ENCODE peak calls at places on chromosomes 7 and 10, in ten cellular contexts. One of them, this sample, is unnamed. For H3K27me3, the result is how much of the 10 kb centered on the place peaks cover.

GRCh38 chr7:152543801-152544200 is 108.0 kb upstream of the KMT2C start:
- DNase-seq in pancreas: no peak
- DNase-seq in effector memory CD4-positive, alpha-beta T cell: no peak
- DNase-seq in aorta: no peak
- DNase-seq in CD8-positive, alpha-beta T cell: no peak
- DNase-seq in left ventricle myocardium inferior: no peak
- DNase-seq in cardiac muscle cell: no peak
- DNase-seq in Panc1: no peak
- DNase-seq in mammary epithelial cell: no peak
- DNase-seq in PC-9: no peak
- DNase-seq in this sample: no peak

GRCh38 chr7:151459726-151460473 is 20.0 kb upstream of the CRYGN start:
- DNase-seq in pancreas: peak
- DNase-seq in effector memory CD4-positive, alpha-beta T cell: no peak
- DNase-seq in aorta: peak
- DNase-seq in CD8-positive, alpha-beta T cell: no peak
- DNase-seq in left ventricle myocardium inferior: peak
- DNase-seq in cardiac muscle cell: peak
- DNase-seq in Panc1: peak
- DNase-seq in mammary epithelial cell: peak
- DNase-seq in PC-9: peak
- DNase-seq in this sample: no peak

GRCh38 chr10:35961501-35961900 is 319.4 kb upstream of the FZD8 start:
- DNase-seq in pancreas: no peak
- DNase-seq in effector memory CD4-positive, alpha-beta T cell: no peak
- DNase-seq in aorta: no peak
- DNase-seq in CD8-positive, alpha-beta T cell: no peak
- DNase-seq in left ventricle myocardium inferior: no peak
- DNase-seq in cardiac muscle cell: peak
- DNase-seq in Panc1: no peak
- DNase-seq in mammary epithelial cell: peak
- DNase-seq in PC-9: no peak
- DNase-seq in this sample: no peak

GRCh38 chr10:27745719-27746363 is at the start of gene MKX:
- DNase-seq in pancreas: peak
- DNase-seq in effector memory CD4-positive, alpha-beta T cell: no peak
- DNase-seq in aorta: peak
- DNase-seq in CD8-positive, alpha-beta T cell: peak
- DNase-seq in left ventricle myocardium inferior: peak
- DNase-seq in cardiac muscle cell: peak
- DNase-seq in Panc1: no peak
- DNase-seq in mammary epithelial cell: peak
- DNase-seq in PC-9: no peak
- DNase-seq in this sample: no peak

GRCh38 chr10:118698421-118698820 is 56.3 kb downstream of the CACUL1 start:
- DNase-seq in pancreas: peak
- DNase-seq in effector memory CD4-positive, alpha-beta T cell: peak
- DNase-seq in aorta: peak
- DNase-seq in CD8-positive, alpha-beta T cell: peak
- DNase-seq in left ventricle myocardium inferior: no peak
- DNase-seq in cardiac muscle cell: peak
- DNase-seq in Panc1: no peak
- DNase-seq in mammary epithelial cell: peak
- DNase-seq in PC-9: peak
- DNase-seq in this sample: no peak

GRCh38 chr7:110809832-110810231 is 281.1 kb upstream of the LRRN3 start:
- DNase-seq in pancreas: no peak
- DNase-seq in effector memory CD4-positive, alpha-beta T cell: no peak
- DNase-seq in aorta: no peak
- DNase-seq in CD8-positive, alpha-beta T cell: no peak
- DNase-seq in left ventricle myocardium inferior: no peak
- DNase-seq in cardiac muscle cell: no peak
- DNase-seq in Panc1: no peak
- DNase-seq in mammary epithelial cell: no peak
- DNase-seq in PC-9: no peak
- DNase-seq in this sample: no peak

GRCh38 chr10:81828251-81828650 is 46.7 kb upstream of the NRG3 start:
- DNase-seq in pancreas: no peak
- DNase-seq in effector memory CD4-positive, alpha-beta T cell: no peak
- DNase-seq in aorta: no peak
- DNase-seq in CD8-positive, alpha-beta T cell: no peak
- DNase-seq in left ventricle myocardium inferior: no peak
- DNase-seq in cardiac muscle cell: no peak
- DNase-seq in Panc1: no peak
- DNase-seq in mammary epithelial cell: no peak
- DNase-seq in PC-9: no peak
- DNase-seq in this sample: no peak

GRCh38 chr10:86756511-86757109 is at the start of gene BMPR1A:
- DNase-seq in pancreas: peak
- DNase-seq in effector memory CD4-positive, alpha-beta T cell: no peak
- DNase-seq in aorta: peak
- DNase-seq in CD8-positive, alpha-beta T cell: no peak
- DNase-seq in left ventricle myocardium inferior: peak
- DNase-seq in cardiac muscle cell: peak
- DNase-seq in Panc1: no peak
- DNase-seq in mammary epithelial cell: peak
- DNase-seq in PC-9: peak
- DNase-seq in this sample: no peak

GRCh38 chr7:132403465-132404110 is 172.7 kb downstream of the PLXNA4 start:
- DNase-seq in pancreas: no peak
- DNase-seq in effector memory CD4-positive, alpha-beta T cell: no peak
- DNase-seq in aorta: no peak
- DNase-seq in CD8-positive, alpha-beta T cell: no peak
- DNase-seq in left ventricle myocardium inferior: no peak
- DNase-seq in cardiac muscle cell: no peak
- DNase-seq in Panc1: no peak
- DNase-seq in mammary epithelial cell: no peak
- DNase-seq in PC-9: no peak
- DNase-seq in this sample: no peak

GRCh38 chr7:132400667-132401142 is 175.6 kb downstream of the PLXNA4 start:
- DNase-seq in pancreas: no peak
- DNase-seq in effector memory CD4-positive, alpha-beta T cell: no peak
- DNase-seq in aorta: no peak
- DNase-seq in CD8-positive, alpha-beta T cell: no peak
- DNase-seq in left ventricle myocardium inferior: no peak
- DNase-seq in cardiac muscle cell: no peak
- DNase-seq in Panc1: no peak
- DNase-seq in mammary epithelial cell: no peak
- DNase-seq in PC-9: no peak
- DNase-seq in this sample: no peak

GRCh38 chr7:132404261-132404660 is 172.0 kb downstream of the PLXNA4 start:
- DNase-seq in pancreas: no peak
- DNase-seq in effector memory CD4-positive, alpha-beta T cell: no peak
- DNase-seq in aorta: no peak
- DNase-seq in CD8-positive, alpha-beta T cell: no peak
- DNase-seq in left ventricle myocardium inferior: no peak
- DNase-seq in cardiac muscle cell: no peak
- DNase-seq in Panc1: no peak
- DNase-seq in mammary epithelial cell: no peak
- DNase-seq in PC-9: no peak
- DNase-seq in this sample: no peak

GRCh38 chr7:132402096-132402495 is 174.2 kb downstream of the PLXNA4 start:
- DNase-seq in pancreas: no peak
- DNase-seq in effector memory CD4-positive, alpha-beta T cell: no peak
- DNase-seq in aorta: no peak
- DNase-seq in CD8-positive, alpha-beta T cell: no peak
- DNase-seq in left ventricle myocardium inferior: no peak
- DNase-seq in cardiac muscle cell: no peak
- DNase-seq in Panc1: no peak
- DNase-seq in mammary epithelial cell: no peak
- DNase-seq in PC-9: no peak
- DNase-seq in this sample: no peak

DNA sequence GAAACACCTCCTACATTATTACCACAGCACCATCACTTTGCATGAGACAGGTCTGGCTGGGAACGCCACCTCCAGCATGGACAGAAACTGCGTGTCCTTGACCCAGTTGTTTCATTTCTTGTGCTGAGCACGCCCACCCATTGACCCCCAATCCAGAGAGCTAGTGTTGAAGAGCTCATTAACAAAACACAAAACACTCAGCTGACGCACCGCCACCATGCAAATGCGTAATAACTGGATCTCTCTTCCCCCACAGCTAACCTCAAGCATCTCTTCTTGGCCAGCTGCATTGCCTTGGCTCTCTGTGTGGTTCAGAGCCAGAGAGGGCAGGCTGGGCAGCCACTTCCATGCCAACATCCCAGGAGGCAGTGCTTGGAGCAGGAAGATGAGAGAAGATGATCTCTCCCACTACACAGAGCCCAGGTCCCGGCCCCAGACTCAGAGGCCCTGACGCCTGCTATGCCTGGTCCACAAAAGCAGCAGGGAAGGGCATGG is 173.5 kb downstream of the PLXNA4 start:
- DNase-seq in pancreas: no peak
- DNase-seq in effector memory CD4-positive, alpha-beta T cell: no peak
- DNase-seq in aorta: peak
- DNase-seq in CD8-positive, alpha-beta T cell: no peak
- DNase-seq in left ventricle myocardium inferior: no peak
- DNase-seq in cardiac muscle cell: peak
- DNase-seq in Panc1: no peak
- DNase-seq in mammary epithelial cell: no peak
- DNase-seq in PC-9: no peak
- DNase-seq in this sample: no peak
- H3K4me3 ChIP-seq in pancreas: no peak
- H3K4me3 ChIP-seq in effector memory CD4-positive, alpha-beta T cell: no peak
- H3K4me3 ChIP-seq in aorta: no peak
- H3K4me3 ChIP-seq in CD8-positive, alpha-beta T cell: no peak
- H3K4me3 ChIP-seq in left ventricle myocardium inferior: peak
- H3K4me3 ChIP-seq in cardiac muscle cell: no peak
- H3K4me3 ChIP-seq in Panc1: no peak
- H3K4me3 ChIP-seq in mammary epithelial cell: no peak
- H3K4me3 ChIP-seq in PC-9: no peak
- H3K4me3 ChIP-seq in this sample: no peak

GRCh38 chr10:75281980-75282379 is 46.2 kb upstream of the COMTD1 start:
- DNase-seq in pancreas: no peak
- DNase-seq in effector memory CD4-positive, alpha-beta T cell: no peak
- DNase-seq in aorta: no peak
- DNase-seq in CD8-positive, alpha-beta T cell: no peak
- DNase-seq in left ventricle myocardium inferior: no peak
- DNase-seq in cardiac muscle cell: no peak
- DNase-seq in Panc1: no peak
- DNase-seq in mammary epithelial cell: peak
- DNase-seq in PC-9: no peak
- DNase-seq in this sample: no peak

GRCh38 chr10:75272896-75273295 is 37.1 kb upstream of the COMTD1 start:
- DNase-seq in pancreas: no peak
- DNase-seq in effector memory CD4-positive, alpha-beta T cell: no peak
- DNase-seq in aorta: no peak
- DNase-seq in CD8-positive, alpha-beta T cell: no peak
- DNase-seq in left ventricle myocardium inferior: no peak
- DNase-seq in cardiac muscle cell: no peak
- DNase-seq in Panc1: no peak
- DNase-seq in mammary epithelial cell: no peak
- DNase-seq in PC-9: peak
- DNase-seq in this sample: no peak

DNA sequence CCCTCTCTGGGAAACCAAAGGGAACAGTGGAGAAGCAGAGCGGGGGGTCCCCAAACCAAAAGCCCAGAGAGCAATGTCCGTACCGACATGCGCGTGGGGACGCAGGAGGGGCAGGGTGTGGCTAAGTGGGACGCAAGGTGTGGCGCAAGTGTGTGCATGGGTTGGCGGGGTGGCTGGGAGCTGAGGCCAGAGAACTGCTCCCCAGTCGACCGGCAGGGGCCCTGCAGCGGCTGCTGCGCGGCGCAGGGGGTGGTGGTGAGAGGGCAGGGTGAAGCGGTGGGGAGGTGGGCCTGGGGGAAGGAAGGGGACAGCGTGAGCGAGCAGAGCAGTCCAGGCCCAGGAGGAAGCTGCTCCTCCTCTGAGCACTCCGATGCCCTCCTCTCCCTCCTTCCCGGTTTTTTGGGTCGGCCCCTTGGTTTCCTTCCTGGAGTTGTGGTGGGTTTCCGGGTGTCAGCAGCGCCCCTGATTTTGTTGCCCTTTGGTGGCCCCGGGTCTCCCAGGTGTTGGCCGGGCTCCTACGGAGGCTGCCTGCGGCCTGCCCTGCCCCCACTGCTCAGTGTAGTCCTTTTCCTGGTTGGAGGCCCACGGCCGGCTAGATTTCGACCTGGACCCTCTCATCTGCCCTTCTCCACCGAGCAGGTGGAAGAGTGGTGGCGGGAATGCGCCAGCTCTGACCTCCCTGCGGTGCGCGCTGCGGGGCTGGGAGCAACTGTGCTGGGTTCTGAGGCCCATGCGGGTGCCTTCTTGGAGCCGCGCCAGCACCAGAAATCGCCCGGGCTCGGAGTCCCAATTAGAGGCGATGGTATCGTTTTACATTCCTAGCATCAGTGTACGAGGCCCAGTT is 40.5 kb upstream of the COMTD1 start:
- DNase-seq in pancreas: no peak
- DNase-seq in effector memory CD4-positive, alpha-beta T cell: no peak
- DNase-seq in aorta: no peak
- DNase-seq in CD8-positive, alpha-beta T cell: no peak
- DNase-seq in left ventricle myocardium inferior: no peak
- DNase-seq in cardiac muscle cell: peak
- DNase-seq in Panc1: no peak
- DNase-seq in mammary epithelial cell: no peak
- DNase-seq in PC-9: peak
- DNase-seq in this sample: no peak
- H3K27ac ChIP-seq in pancreas: no peak
- H3K27ac ChIP-seq in effector memory CD4-positive, alpha-beta T cell: no peak
- H3K27ac ChIP-seq in aorta: no peak
- H3K27ac ChIP-seq in CD8-positive, alpha-beta T cell: no peak
- H3K27ac ChIP-seq in left ventricle myocardium inferior: no peak
- H3K27ac ChIP-seq in cardiac muscle cell: no peak
- H3K27ac ChIP-seq in Panc1: no peak
- H3K27ac ChIP-seq in mammary epithelial cell: no peak
- H3K27ac ChIP-seq in PC-9: peak
- H3K27ac ChIP-seq in this sample: no peak

GRCh38 chr10:75910032-75910431 is 478.6 kb downstream of the LRMDA start:
- DNase-seq in pancreas: no peak
- DNase-seq in effector memory CD4-positive, alpha-beta T cell: no peak
- DNase-seq in aorta: no peak
- DNase-seq in CD8-positive, alpha-beta T cell: no peak
- DNase-seq in left ventricle myocardium inferior: no peak
- DNase-seq in cardiac muscle cell: peak
- DNase-seq in Panc1: no peak
- DNase-seq in mammary epithelial cell: no peak
- DNase-seq in PC-9: no peak
- DNase-seq in this sample: no peak

GRCh38 chr10:75899816-75900357 is 468.5 kb downstream of the LRMDA start:
- DNase-seq in pancreas: no peak
- DNase-seq in effector memory CD4-positive, alpha-beta T cell: no peak
- DNase-seq in aorta: no peak
- DNase-seq in CD8-positive, alpha-beta T cell: no peak
- DNase-seq in left ventricle myocardium inferior: no peak
- DNase-seq in cardiac muscle cell: no peak
- DNase-seq in Panc1: no peak
- DNase-seq in mammary epithelial cell: no peak
- DNase-seq in PC-9: no peak
- DNase-seq in this sample: no peak

DNA sequence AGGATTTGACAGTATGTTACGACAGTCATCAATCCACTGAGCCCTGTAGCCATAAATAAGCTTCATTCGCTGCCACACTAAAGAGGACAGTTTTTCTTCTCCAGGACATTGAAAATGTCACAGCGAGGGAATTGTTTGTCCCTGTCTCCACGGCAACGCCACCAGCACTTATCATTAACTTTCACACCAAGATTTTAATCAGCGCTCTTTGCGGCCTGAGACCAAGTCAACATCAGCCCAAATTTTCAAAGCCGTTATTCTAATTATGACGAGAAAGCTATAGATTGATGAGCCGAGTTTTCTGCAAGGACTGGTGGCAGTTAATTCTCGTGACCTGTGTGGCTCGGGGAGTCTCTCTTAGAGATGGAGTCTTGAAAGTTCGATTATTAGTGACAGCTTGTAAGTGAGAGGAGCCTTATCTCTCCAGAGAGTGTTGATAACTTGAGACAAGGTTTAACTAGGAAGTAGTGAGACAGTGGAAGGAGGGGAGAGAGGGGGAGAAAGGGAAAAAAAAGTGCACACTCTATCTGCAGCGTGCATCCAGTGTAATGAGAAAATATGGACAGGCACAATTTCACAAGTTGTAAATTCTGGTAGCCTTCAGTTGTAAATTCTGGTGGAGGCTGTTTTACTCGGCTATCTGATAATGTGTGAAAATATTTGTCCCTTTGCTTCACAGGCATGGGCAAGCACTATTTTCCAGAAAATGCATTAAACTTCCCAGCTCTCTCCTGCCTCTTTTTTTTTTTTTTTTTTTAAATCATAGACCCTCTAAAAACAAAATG is 473.3 kb downstream of the LRMDA start:
- DNase-seq in pancreas: no peak
- DNase-seq in effector memory CD4-positive, alpha-beta T cell: no peak
- DNase-seq in aorta: no peak
- DNase-seq in CD8-positive, alpha-beta T cell: no peak
- DNase-seq in left ventricle myocardium inferior: no peak
- DNase-seq in cardiac muscle cell: no peak
- DNase-seq in Panc1: no peak
- DNase-seq in mammary epithelial cell: no peak
- DNase-seq in PC-9: no peak
- DNase-seq in this sample: no peak
- H3K27me3 ChIP-seq in pancreas: under half
- H3K27me3 ChIP-seq in effector memory CD4-positive, alpha-beta T cell: under half
- H3K27me3 ChIP-seq in aorta: under half
- H3K27me3 ChIP-seq in CD8-positive, alpha-beta T cell: under half
- H3K27me3 ChIP-seq in left ventricle myocardium inferior: under half
- H3K27me3 ChIP-seq in cardiac muscle cell: under half
- H3K27me3 ChIP-seq in Panc1: under half
- H3K27me3 ChIP-seq in mammary epithelial cell: under half
- H3K27me3 ChIP-seq in PC-9: under half
- H3K27me3 ChIP-seq in this sample: under half

GRCh38 chr10:8052344-8052969 is 2.0 kb upstream of the GATA3 start:
- DNase-seq in pancreas: no peak
- DNase-seq in effector memory CD4-positive, alpha-beta T cell: peak
- DNase-seq in aorta: no peak
- DNase-seq in CD8-positive, alpha-beta T cell: no peak
- DNase-seq in left ventricle myocardium inferior: no peak
- DNase-seq in cardiac muscle cell: no peak
- DNase-seq in Panc1: no peak
- DNase-seq in mammary epithelial cell: peak
- DNase-seq in PC-9: no peak
- DNase-seq in this sample: no peak

GRCh38 chr10:8054498-8055407 is at the start of gene GATA3:
- DNase-seq in pancreas: no peak
- DNase-seq in effector memory CD4-positive, alpha-beta T cell: peak
- DNase-seq in aorta: peak
- DNase-seq in CD8-positive, alpha-beta T cell: peak
- DNase-seq in left ventricle myocardium inferior: peak
- DNase-seq in cardiac muscle cell: peak
- DNase-seq in Panc1: no peak
- DNase-seq in mammary epithelial cell: peak
- DNase-seq in PC-9: peak
- DNase-seq in this sample: no peak

GRCh38 chr10:8052970-8053445 is 1.5 kb upstream of the GATA3 start:
- DNase-seq in pancreas: no peak
- DNase-seq in effector memory CD4-positive, alpha-beta T cell: no peak
- DNase-seq in aorta: no peak
- DNase-seq in CD8-positive, alpha-beta T cell: no peak
- DNase-seq in left ventricle myocardium inferior: no peak
- DNase-seq in cardiac muscle cell: no peak
- DNase-seq in Panc1: no peak
- DNase-seq in mammary epithelial cell: no peak
- DNase-seq in PC-9: no peak
- DNase-seq in this sample: no peak

GRCh38 chr10:8054243-8054497 is 318 bp upstream of the GATA3 start:
- DNase-seq in pancreas: no peak
- DNase-seq in effector memory CD4-positive, alpha-beta T cell: no peak
- DNase-seq in aorta: no peak
- DNase-seq in CD8-positive, alpha-beta T cell: no peak
- DNase-seq in left ventricle myocardium inferior: no peak
- DNase-seq in cardiac muscle cell: peak
- DNase-seq in Panc1: no peak
- DNase-seq in mammary epithelial cell: no peak
- DNase-seq in PC-9: no peak
- DNase-seq in this sample: no peak

DNA sequence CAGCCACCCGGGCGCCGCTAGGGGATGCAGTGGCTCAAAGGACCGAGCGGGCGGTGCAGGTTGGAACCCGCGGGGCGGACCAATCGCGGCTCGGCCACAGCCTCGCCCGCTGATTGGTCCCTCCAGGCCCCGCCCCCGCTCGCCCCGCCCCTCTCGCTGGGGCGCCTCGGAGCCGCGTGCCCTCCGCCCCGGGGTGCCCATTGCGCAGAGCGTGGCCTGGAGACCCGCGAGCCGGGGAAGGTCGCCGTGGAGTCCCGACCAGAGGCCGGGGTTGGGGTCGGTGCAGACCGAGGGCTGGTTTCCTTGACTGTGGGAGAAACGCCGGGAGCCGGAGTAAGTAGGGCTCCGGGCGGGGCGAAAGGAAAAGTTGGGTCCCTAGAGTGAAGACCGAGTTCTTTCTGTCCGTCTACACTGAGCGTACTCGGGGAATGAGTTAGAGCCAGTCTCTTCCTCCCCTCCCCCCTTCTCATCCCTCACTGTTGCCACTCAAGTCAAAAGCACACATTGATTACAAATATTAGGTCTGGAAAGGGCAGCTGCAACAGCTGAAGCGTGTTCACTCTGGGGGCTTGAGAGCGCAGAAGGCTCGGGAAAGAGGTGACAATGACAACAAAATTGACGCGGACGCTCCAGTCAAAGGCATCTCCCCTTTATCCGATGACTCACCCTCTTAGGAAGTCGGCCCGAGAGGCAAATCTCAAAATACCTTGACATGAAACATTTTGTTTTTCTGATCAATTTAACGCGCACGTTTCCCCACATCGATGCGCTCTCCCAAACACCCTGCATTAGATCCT is 844 bp upstream of the GATA3 start:
- DNase-seq in pancreas: peak
- DNase-seq in effector memory CD4-positive, alpha-beta T cell: peak
- DNase-seq in aorta: peak
- DNase-seq in CD8-positive, alpha-beta T cell: peak
- DNase-seq in left ventricle myocardium inferior: peak
- DNase-seq in cardiac muscle cell: peak
- DNase-seq in Panc1: peak
- DNase-seq in mammary epithelial cell: peak
- DNase-seq in PC-9: peak
- DNase-seq in this sample: no peak
- H3K4me3 ChIP-seq in pancreas: no peak
- H3K4me3 ChIP-seq in effector memory CD4-positive, alpha-beta T cell: peak
- H3K4me3 ChIP-seq in aorta: peak
- H3K4me3 ChIP-seq in CD8-positive, alpha-beta T cell: peak
- H3K4me3 ChIP-seq in left ventricle myocardium inferior: peak
- H3K4me3 ChIP-seq in cardiac muscle cell: peak
- H3K4me3 ChIP-seq in Panc1: peak
- H3K4me3 ChIP-seq in mammary epithelial cell: peak
- H3K4me3 ChIP-seq in PC-9: peak
- H3K4me3 ChIP-seq in this sample: peak